ENCODE peak calls at places on chromosomes 16 and 17, in five cellular contexts. One of them, this sample, is unnamed.

GRCh38 chr17:4849011-4849536 is 15.9 kb downstream of the MINK1 start:
- DNase-seq in A549: peak; percentile 80
- DNase-seq in GM12878: no peak
- DNase-seq in K562: no peak
- DNase-seq in HepG2: no peak
- DNase-seq in this sample: no peak

GRCh38 chr17:18321309-18321708 is 6.2 kb downstream of the SMCR8 start:
- DNase-seq in A549: no peak
- DNase-seq in GM12878: no peak
- DNase-seq in K562: peak; percentile 44
- DNase-seq in HepG2: no peak
- DNase-seq in this sample: no peak

GRCh38 chr17:43572368-43572980 is 26.3 kb upstream of the ETV4 start:
- DNase-seq in A549: no peak
- DNase-seq in GM12878: no peak
- DNase-seq in K562: peak; percentile 51
- DNase-seq in HepG2: peak; percentile 88
- DNase-seq in this sample: no peak

GRCh38 chr17:79532107-79532790 is 78.6 kb downstream of the RBFOX3 start:
- DNase-seq in A549: no peak
- DNase-seq in GM12878: no peak
- DNase-seq in K562: no peak
- DNase-seq in HepG2: no peak
- DNase-seq in this sample: no peak

GRCh38 chr17:79109584-79109983 is 35.0 kb downstream of the ENGASE start:
- DNase-seq in A549: peak; percentile 50
- DNase-seq in GM12878: no peak
- DNase-seq in K562: peak; percentile 32
- DNase-seq in HepG2: no peak
- DNase-seq in this sample: no peak

GRCh38 chr17:81037783-81038733 is 3.1 kb downstream of the BAIAP2 start:
- DNase-seq in A549: no peak
- DNase-seq in GM12878: no peak
- DNase-seq in K562: no peak
- DNase-seq in HepG2: no peak
- DNase-seq in this sample: no peak

GRCh38 chr17:13806023-13806553 is 204.4 kb upstream of the HS3ST3A1 start:
- DNase-seq in A549: no peak
- DNase-seq in GM12878: no peak
- DNase-seq in K562: no peak
- DNase-seq in HepG2: no peak
- DNase-seq in this sample: no peak

GRCh38 chr17:16926591-16927451 is 45.1 kb downstream of the TNFRSF13B start:
- DNase-seq in A549: no peak
- DNase-seq in GM12878: no peak
- DNase-seq in K562: no peak
- DNase-seq in HepG2: no peak
- DNase-seq in this sample: no peak

GRCh38 chr16:2663553-2664521 is 18.5 kb upstream of the KCTD5 start:
- DNase-seq in A549: no peak
- DNase-seq in GM12878: no peak
- DNase-seq in K562: no peak
- DNase-seq in HepG2: no peak
- DNase-seq in this sample: no peak
- TF ChIP-seq MYC in A549: no peak
- TF ChIP-seq MYC in GM12878: no peak
- TF ChIP-seq MYC in K562: no peak
- TF ChIP-seq MYC in HepG2: no peak
- TF ChIP-seq MYC in this sample: no peak

DNA sequence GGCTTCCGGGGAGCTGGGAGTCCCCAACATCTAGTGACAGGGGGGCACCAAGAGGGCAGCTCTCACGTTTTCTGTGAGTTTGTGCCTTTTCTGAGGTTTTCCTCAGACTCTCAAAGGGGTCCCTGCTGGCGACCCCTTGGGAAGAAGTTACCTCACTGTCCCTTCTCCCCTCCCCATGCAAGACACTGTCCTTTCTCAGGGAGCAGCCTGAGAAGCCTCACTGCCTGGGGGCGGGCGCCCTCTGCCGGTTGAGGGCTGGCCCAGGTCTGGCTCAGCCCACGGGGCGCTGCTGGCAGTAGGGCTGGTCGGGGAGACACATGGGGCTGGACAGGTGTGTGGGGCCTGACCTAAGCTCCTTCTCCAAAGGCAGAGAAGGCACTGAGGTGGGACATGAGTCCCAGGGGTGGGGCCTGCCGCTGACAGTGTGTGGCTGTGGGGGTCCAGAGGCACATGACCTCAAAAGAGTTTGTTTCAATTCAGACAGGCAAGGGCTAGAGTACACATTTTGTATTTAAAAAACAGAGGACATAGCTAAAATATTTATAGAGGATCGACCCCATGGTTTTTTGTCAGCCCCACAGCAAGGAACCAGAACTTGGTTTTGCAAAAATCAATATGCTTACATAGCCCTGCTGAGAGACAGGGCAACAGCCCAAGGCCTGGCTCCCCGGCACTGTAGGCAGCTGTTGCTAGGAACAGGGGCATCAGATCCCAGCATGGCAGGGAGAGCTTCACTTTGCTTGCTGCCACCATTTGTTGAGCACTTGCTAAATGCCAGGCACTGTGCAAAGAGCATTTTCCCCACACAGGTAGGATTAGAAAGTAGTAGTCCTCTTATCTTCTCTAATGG is 18.5 kb upstream of the ALDH3A1 start:
- DNase-seq in A549: peak; percentile 86
- DNase-seq in GM12878: no peak
- DNase-seq in K562: peak; percentile 72
- DNase-seq in HepG2: peak; percentile 22
- DNase-seq in this sample: peak; percentile 69
- TF ChIP-seq MYC in A549: no peak
- TF ChIP-seq MYC in GM12878: no peak
- TF ChIP-seq MYC in K562: no peak
- TF ChIP-seq MYC in HepG2: peak; percentile 45
- TF ChIP-seq MYC in this sample: no peak

DNA sequence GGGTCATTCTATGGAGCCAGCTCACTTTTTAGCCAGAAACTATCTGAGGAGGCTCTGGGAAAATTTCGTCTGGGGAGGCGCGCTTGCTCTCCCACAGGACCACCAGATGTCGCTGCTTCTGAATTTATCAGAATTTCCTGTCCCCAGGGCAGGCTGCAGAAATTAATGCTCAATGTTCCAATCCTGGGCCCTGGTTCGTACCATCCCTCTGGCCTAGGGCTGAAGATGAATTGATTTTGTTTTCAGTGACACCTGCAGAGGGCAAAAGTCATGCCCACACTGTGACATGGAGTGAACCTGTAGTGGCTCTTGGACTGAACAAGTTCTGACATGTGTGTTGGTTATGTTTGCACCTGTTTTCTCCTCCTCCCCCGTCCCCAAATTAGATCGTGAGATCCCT is 482.6 kb downstream of the NPIPA7 start:
- DNase-seq in A549: peak; percentile 38
- DNase-seq in GM12878: peak; percentile 46
- DNase-seq in K562: peak; percentile 42
- DNase-seq in HepG2: peak; percentile 49
- DNase-seq in this sample: no peak
- TF ChIP-seq MYC in A549: no peak
- TF ChIP-seq MYC in GM12878: no peak
- TF ChIP-seq MYC in K562: no peak
- TF ChIP-seq MYC in HepG2: no peak
- TF ChIP-seq MYC in this sample: no peak

GRCh38 chr16:84369105-84369504 is 767 bp downstream of the ATP2C2 start:
- DNase-seq in A549: no peak
- DNase-seq in GM12878: no peak
- DNase-seq in K562: no peak
- DNase-seq in HepG2: no peak
- DNase-seq in this sample: no peak
- TF ChIP-seq MYC in A549: no peak
- TF ChIP-seq MYC in GM12878: no peak
- TF ChIP-seq MYC in K562: no peak
- TF ChIP-seq MYC in HepG2: no peak
- TF ChIP-seq MYC in this sample: no peak

GRCh38 chr16:2297506-2297860 is 29.6 kb upstream of the RNPS1 start:
- DNase-seq in A549: no peak
- DNase-seq in GM12878: no peak
- DNase-seq in K562: no peak
- DNase-seq in HepG2: no peak
- DNase-seq in this sample: no peak
- TF ChIP-seq MYC in A549: no peak
- TF ChIP-seq MYC in GM12878: no peak
- TF ChIP-seq MYC in K562: no peak
- TF ChIP-seq MYC in HepG2: no peak
- TF ChIP-seq MYC in this sample: no peak

DNA sequence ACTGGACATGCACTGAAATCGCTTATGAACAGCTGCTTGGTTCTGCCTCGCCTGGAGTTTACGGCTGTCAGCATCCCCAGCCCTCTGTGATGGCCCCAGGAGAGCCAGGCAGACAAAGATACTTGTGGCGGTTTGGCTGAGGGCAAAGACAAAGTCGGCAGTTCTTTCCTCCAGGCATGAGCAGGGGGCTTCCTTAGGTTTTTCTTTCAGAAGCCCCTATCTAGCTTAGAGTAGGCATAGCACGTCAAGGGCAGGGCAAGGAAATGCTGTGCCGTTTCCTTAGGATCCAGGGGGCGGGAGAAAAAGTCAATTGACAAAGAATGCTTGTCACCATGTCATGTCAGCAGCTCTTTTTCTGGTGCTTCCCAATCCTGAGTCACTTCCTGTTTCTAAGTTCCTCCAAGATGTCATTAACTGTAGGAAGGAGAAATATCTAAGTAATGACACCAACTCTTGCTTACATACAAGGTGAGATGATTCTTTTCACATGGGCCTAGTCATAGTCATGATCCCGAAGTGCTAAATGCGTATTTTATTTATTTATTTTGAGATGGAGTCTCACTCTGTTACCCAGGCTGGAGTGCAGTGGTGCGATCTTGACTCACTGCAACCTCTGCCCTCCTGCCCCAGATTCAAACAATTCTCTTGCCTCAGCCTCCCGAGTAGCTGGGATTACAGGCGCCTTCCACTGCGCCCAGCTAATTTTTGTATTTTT is 35.2 kb downstream of the GJC1 start:
- DNase-seq in A549: peak; percentile 56
- DNase-seq in GM12878: no peak
- DNase-seq in K562: peak; percentile 14
- DNase-seq in HepG2: no peak
- DNase-seq in this sample: peak; percentile 87
- TF ChIP-seq MYC in A549: no peak
- TF ChIP-seq MYC in GM12878: no peak
- TF ChIP-seq MYC in K562: no peak
- TF ChIP-seq MYC in HepG2: no peak
- TF ChIP-seq MYC in this sample: no peak